ENCODE peak calls at places on chromosomes 5 and 9, in eight cellular contexts. One of them, this sample, is unnamed.

GRCh38 chr5:111063709-111064322 is 7.7 kb upstream of the TSLP start:
- DNase-seq in pancreas: no peak
- DNase-seq in NB4: no peak
- DNase-seq in ovary: no peak
- DNase-seq in GM06990: no peak
- DNase-seq in heart right ventricle: no peak
- DNase-seq in lower lobe of right lung: no peak
- DNase-seq in fibroblast of mammary gland: no peak
- DNase-seq in this sample: peak; percentile 44

GRCh38 chr5:62538017-62538942 is 40.3 kb upstream of the LRRC70 start:
- DNase-seq in pancreas: no peak
- DNase-seq in NB4: peak; percentile 85
- DNase-seq in ovary: no peak
- DNase-seq in GM06990: no peak
- DNase-seq in heart right ventricle: no peak
- DNase-seq in lower lobe of right lung: no peak
- DNase-seq in fibroblast of mammary gland: peak; percentile 93
- DNase-seq in this sample: no peak

GRCh38 chr9:119487118-119487827 is 118.0 kb upstream of the BRINP1 start:
- DNase-seq in pancreas: no peak
- DNase-seq in NB4: no peak
- DNase-seq in ovary: no peak
- DNase-seq in GM06990: no peak
- DNase-seq in heart right ventricle: no peak
- DNase-seq in lower lobe of right lung: no peak
- DNase-seq in fibroblast of mammary gland: no peak
- DNase-seq in this sample: no peak

GRCh38 chr5:62134811-62135210 is 171.2 kb upstream of the KIF2A start:
- DNase-seq in pancreas: no peak
- DNase-seq in NB4: peak; percentile 6
- DNase-seq in ovary: no peak
- DNase-seq in GM06990: no peak
- DNase-seq in heart right ventricle: no peak
- DNase-seq in lower lobe of right lung: no peak
- DNase-seq in fibroblast of mammary gland: no peak
- DNase-seq in this sample: no peak

GRCh38 chr9:93111371-93112115 is 15.5 kb downstream of the CARD19 start:
- DNase-seq in pancreas: peak; percentile 13
- DNase-seq in NB4: peak; percentile 79
- DNase-seq in ovary: peak; percentile 23
- DNase-seq in GM06990: peak; percentile 12
- DNase-seq in heart right ventricle: no peak
- DNase-seq in lower lobe of right lung: peak; percentile 66
- DNase-seq in fibroblast of mammary gland: no peak
- DNase-seq in this sample: no peak

GRCh38 chr5:118088448-118088847 is 899.9 kb downstream of the DTWD2 start:
- DNase-seq in pancreas: no peak
- DNase-seq in NB4: no peak
- DNase-seq in ovary: no peak
- DNase-seq in GM06990: no peak
- DNase-seq in heart right ventricle: no peak
- DNase-seq in lower lobe of right lung: no peak
- DNase-seq in fibroblast of mammary gland: no peak
- DNase-seq in this sample: no peak

GRCh38 chr5:42923710-42924109 is 112.0 kb upstream of the SELENOP start:
- DNase-seq in pancreas: no peak
- DNase-seq in NB4: no peak
- DNase-seq in ovary: no peak
- DNase-seq in GM06990: no peak
- DNase-seq in heart right ventricle: no peak
- DNase-seq in lower lobe of right lung: no peak
- DNase-seq in fibroblast of mammary gland: no peak
- DNase-seq in this sample: no peak

GRCh38 chr9:27933210-27934062 is 360.2 kb upstream of the C9orf72 start:
- DNase-seq in pancreas: no peak
- DNase-seq in NB4: no peak
- DNase-seq in ovary: no peak
- DNase-seq in GM06990: no peak
- DNase-seq in heart right ventricle: no peak
- DNase-seq in lower lobe of right lung: no peak
- DNase-seq in fibroblast of mammary gland: no peak
- DNase-seq in this sample: no peak

GRCh38 chr5:58885265-58885664 is 302.4 kb downstream of the RAB3C start:
- DNase-seq in pancreas: no peak
- DNase-seq in NB4: no peak
- DNase-seq in ovary: no peak
- DNase-seq in GM06990: no peak
- DNase-seq in heart right ventricle: no peak
- DNase-seq in lower lobe of right lung: no peak
- DNase-seq in fibroblast of mammary gland: no peak
- DNase-seq in this sample: no peak

GRCh38 chr9:19087601-19088000 is 15.1 kb downstream of the HAUS6 start:
- DNase-seq in pancreas: no peak
- DNase-seq in NB4: peak; percentile 28
- DNase-seq in ovary: peak; percentile 74
- DNase-seq in GM06990: no peak
- DNase-seq in heart right ventricle: no peak
- DNase-seq in lower lobe of right lung: no peak
- DNase-seq in fibroblast of mammary gland: peak; percentile 81
- DNase-seq in this sample: no peak

GRCh38 chr9:17481565-17481964 is 97.3 kb upstream of the SH3GL2 start:
- DNase-seq in pancreas: no peak
- DNase-seq in NB4: peak; percentile 15
- DNase-seq in ovary: no peak
- DNase-seq in GM06990: no peak
- DNase-seq in heart right ventricle: no peak
- DNase-seq in lower lobe of right lung: no peak
- DNase-seq in fibroblast of mammary gland: no peak
- DNase-seq in this sample: peak; percentile 32

DNA sequence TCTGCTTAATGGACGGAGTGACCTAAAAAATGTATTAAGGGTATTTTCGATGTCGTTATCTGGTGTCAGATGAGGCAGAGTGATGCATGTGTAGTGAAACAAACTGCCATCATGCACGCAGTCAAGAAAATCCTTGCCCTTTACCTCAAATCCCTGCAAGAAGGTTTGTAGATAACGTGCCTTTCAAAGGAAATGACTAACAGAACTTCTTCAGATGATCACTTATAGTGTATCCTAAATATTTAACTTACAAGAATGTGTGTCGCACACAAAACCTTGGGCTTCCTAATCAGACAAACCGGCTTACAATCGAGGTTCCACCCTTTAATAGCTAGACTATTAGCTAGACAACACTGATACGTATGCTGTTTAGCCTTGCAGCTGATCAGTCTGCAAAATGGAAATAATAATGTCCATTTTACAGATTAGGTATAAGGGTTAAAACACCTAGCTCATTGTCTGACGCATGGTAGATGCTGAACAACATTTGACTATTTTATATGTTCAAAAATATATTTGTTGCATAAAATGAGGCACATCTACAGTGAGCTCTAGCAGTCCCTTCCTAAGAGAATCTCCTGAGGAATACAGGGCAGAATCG is 567 bp upstream of the TBCA start:
- DNase-seq in pancreas: no peak
- DNase-seq in NB4: no peak
- DNase-seq in ovary: no peak
- DNase-seq in GM06990: no peak
- DNase-seq in heart right ventricle: no peak
- DNase-seq in lower lobe of right lung: no peak
- DNase-seq in fibroblast of mammary gland: no peak
- DNase-seq in this sample: no peak
- H3K4me3 ChIP-seq in pancreas: peak overlapping the region; percentile 80
- H3K4me3 ChIP-seq in NB4: peak overlapping the region; percentile 71
- H3K4me3 ChIP-seq in ovary: peak overlapping the region; percentile 97
- H3K4me3 ChIP-seq in GM06990: peak overlapping the region; percentile 95
- H3K4me3 ChIP-seq in heart right ventricle: peak overlapping the region; percentile 87
- H3K4me3 ChIP-seq in lower lobe of right lung: peak overlapping the region; percentile 80
- H3K4me3 ChIP-seq in fibroblast of mammary gland: peak overlapping the region; percentile 87
- H3K4me3 ChIP-seq in this sample: peak overlapping the region; percentile 69

GRCh38 chr9:123225374-123225813 is 43.0 kb downstream of the STRBP start:
- DNase-seq in pancreas: no peak
- DNase-seq in NB4: peak; percentile 34
- DNase-seq in ovary: no peak
- DNase-seq in GM06990: peak; percentile 79
- DNase-seq in heart right ventricle: peak; percentile 14
- DNase-seq in lower lobe of right lung: no peak
- DNase-seq in fibroblast of mammary gland: peak; percentile 84
- DNase-seq in this sample: no peak
- TF ChIP-seq CTCF in pancreas: no peak
- TF ChIP-seq CTCF in NB4: peak; percentile 17
- TF ChIP-seq CTCF in ovary: no peak
- TF ChIP-seq CTCF in GM06990: peak; percentile 74
- TF ChIP-seq CTCF in heart right ventricle: peak; percentile 60
- TF ChIP-seq CTCF in lower lobe of right lung: peak; percentile 36
- TF ChIP-seq CTCF in fibroblast of mammary gland: peak; percentile 65
- TF ChIP-seq CTCF in this sample: peak; percentile 63

DNA sequence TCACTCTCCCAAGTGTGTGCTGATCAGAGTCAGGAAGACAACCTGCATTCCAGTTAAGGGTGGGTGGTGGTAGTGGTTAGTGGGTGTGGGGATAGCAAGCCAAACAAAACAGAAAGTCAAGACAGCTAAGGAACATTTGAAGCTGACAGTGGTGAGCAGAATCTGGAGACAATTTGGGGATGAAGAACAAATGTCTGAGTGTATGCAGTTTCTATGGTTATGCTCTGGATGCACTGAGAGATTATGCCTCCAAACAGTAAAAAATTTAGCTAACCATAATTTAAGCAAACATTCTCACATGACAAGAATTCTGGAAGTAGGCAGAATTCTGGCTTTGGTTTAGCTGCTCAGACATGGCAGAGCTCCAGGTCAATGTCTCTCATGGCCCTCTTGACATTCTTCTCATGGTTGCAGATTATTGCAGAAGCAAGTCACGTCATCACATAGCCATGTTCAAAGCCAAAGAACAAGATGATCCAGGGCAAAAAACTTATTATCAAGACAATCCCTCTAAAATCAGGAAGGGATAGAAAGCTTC is 148.7 kb downstream of the LURAP1L start:
- DNase-seq in pancreas: no peak
- DNase-seq in NB4: no peak
- DNase-seq in ovary: peak; percentile 20
- DNase-seq in GM06990: no peak
- DNase-seq in heart right ventricle: peak; percentile 6
- DNase-seq in lower lobe of right lung: peak; percentile 43
- DNase-seq in fibroblast of mammary gland: peak; percentile 98
- DNase-seq in this sample: no peak
- H3K4me3 ChIP-seq in pancreas: no peak overlapping the region
- H3K4me3 ChIP-seq in NB4: no peak overlapping the region
- H3K4me3 ChIP-seq in ovary: no peak overlapping the region
- H3K4me3 ChIP-seq in GM06990: no peak overlapping the region
- H3K4me3 ChIP-seq in heart right ventricle: no peak overlapping the region
- H3K4me3 ChIP-seq in lower lobe of right lung: no peak overlapping the region
- H3K4me3 ChIP-seq in fibroblast of mammary gland: no peak overlapping the region
- H3K4me3 ChIP-seq in this sample: no peak overlapping the region

DNA sequence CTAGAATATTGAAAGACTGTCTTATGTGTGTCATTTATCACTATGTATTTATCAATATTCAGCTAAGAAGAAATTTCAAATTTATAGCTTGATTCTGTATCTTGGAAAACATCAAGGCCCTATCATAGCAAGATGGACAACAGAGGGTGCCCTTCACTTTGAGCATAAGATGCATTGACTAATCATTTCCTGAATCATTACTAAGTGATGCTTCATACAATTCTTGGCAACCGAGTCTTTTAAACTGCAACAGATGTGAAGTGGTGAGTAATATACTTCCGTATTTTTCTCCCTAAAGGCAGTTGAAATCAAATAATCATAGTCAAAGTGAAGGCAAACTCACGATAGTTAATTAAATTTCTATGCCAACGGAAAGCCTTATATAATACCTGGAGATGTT is 318.6 kb upstream of the RGMB start:
- DNase-seq in pancreas: no peak
- DNase-seq in NB4: peak; percentile 19
- DNase-seq in ovary: no peak
- DNase-seq in GM06990: no peak
- DNase-seq in heart right ventricle: no peak
- DNase-seq in lower lobe of right lung: no peak
- DNase-seq in fibroblast of mammary gland: peak; percentile 98
- DNase-seq in this sample: no peak
- TF ChIP-seq CTCF in pancreas: no peak
- TF ChIP-seq CTCF in NB4: no peak
- TF ChIP-seq CTCF in ovary: no peak
- TF ChIP-seq CTCF in GM06990: no peak
- TF ChIP-seq CTCF in heart right ventricle: peak; percentile 26
- TF ChIP-seq CTCF in lower lobe of right lung: no peak
- TF ChIP-seq CTCF in fibroblast of mammary gland: peak; percentile 48
- TF ChIP-seq CTCF in this sample: no peak

DNA sequence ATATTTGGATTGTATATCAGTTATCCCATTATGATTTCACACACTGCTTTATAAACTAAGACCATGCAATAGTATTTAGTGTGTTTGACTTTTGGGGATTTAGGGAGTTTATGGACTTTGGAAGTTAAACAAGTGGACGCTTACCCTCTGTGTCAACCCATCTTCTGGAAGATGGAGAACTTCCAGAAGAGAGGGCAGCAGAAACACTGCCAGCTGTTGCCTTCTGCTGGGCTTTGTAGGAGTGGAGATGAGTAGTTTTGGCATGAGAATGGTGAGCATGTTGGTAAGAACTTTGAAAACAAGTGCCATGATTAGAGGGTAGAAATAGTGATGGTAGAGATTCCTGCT is 2.2 kb downstream of the DNAJC25 start:
- DNase-seq in pancreas: no peak
- DNase-seq in NB4: no peak
- DNase-seq in ovary: no peak
- DNase-seq in GM06990: no peak
- DNase-seq in heart right ventricle: no peak
- DNase-seq in lower lobe of right lung: no peak
- DNase-seq in fibroblast of mammary gland: no peak
- DNase-seq in this sample: no peak
- H3K4me3 ChIP-seq in pancreas: no peak overlapping the region
- H3K4me3 ChIP-seq in NB4: no peak overlapping the region
- H3K4me3 ChIP-seq in ovary: no peak overlapping the region
- H3K4me3 ChIP-seq in GM06990: no peak overlapping the region
- H3K4me3 ChIP-seq in heart right ventricle: no peak overlapping the region
- H3K4me3 ChIP-seq in lower lobe of right lung: no peak overlapping the region
- H3K4me3 ChIP-seq in fibroblast of mammary gland: no peak overlapping the region
- H3K4me3 ChIP-seq in this sample: no peak overlapping the region

DNA sequence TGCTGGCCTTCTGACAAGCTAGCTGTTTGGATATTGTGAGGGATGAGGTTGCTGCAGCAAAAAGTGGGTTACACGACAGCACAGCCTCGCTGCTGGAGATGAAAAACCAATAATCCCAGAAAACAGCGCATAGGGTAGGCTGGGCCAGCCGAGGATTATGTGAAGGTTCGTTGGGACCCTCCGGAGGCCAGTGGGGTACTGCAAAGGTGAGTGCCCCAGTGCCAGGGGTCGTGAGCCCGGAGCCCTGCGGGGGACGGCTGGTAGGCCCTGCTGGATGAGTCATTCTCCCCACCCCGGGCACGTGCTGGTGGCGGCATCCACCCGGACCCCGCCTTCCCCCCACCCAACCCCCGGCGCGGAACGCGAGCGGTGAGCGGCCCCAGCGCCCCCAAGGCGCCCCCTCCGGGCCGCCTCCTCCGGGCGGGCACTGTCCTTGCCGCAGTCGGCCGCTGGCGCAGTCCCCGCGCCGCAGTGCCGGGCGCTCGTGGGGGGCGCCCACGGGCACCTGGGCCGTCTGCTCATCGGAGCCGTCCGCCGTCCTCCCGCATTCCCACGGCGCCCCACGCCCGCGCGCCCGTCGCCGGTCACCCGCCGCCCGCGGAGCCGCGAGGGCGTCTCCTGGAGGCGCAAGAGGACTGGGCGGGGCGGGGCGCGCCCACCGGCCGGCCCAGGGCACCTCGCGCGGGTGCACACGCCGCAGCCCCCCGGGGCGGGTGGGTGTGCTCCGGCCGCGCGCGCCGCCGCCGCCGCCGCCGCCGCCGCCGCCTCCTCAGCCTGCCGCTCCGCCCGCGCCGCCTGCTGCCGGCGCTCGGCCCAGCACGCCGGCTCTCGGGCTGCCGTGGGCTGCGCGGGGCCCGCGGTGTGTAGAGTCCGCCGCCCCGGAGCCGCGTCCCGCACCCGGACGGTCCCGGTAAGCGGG is at the start of gene PHF24:
- DNase-seq in pancreas: no peak
- DNase-seq in NB4: no peak
- DNase-seq in ovary: no peak
- DNase-seq in GM06990: no peak
- DNase-seq in heart right ventricle: no peak
- DNase-seq in lower lobe of right lung: no peak
- DNase-seq in fibroblast of mammary gland: no peak
- DNase-seq in this sample: no peak
- TF ChIP-seq CTCF in pancreas: no peak
- TF ChIP-seq CTCF in NB4: no peak
- TF ChIP-seq CTCF in ovary: no peak
- TF ChIP-seq CTCF in GM06990: no peak
- TF ChIP-seq CTCF in heart right ventricle: no peak
- TF ChIP-seq CTCF in lower lobe of right lung: no peak
- TF ChIP-seq CTCF in fibroblast of mammary gland: no peak
- TF ChIP-seq CTCF in this sample: peak; percentile 24

This sample was measured in LNCaP clone FGC.